ENCODE peak calls at places on chromosome 2, in five cellular contexts. Q is coronary artery, G is A549, E is substantia nigra, S is upper lobe of right lung. J is an unnamed sample.

GRCh38 chr2:1055014-1055595 is 104.5 kb downstream of the SNTG2 start:
- DNase-seq in Q (no peak), G (no peak), E (no peak), S (no peak), J (no peak)

GRCh38 chr2:226873826-226874225 is 38.0 kb downstream of the RHBDD1 start:
- DNase-seq in Q (no peak), G (no peak), E (no peak), S (no peak), J (no peak)

GRCh38 chr2:118847447-118848172 is at the start of gene EN1:
- DNase-seq in Q (no peak), G (peak; percentile 56), E (peak; percentile 57), S (no peak), J (no peak)

GRCh38 chr2:908568-908967 is 42.1 kb upstream of the SNTG2 start:
- DNase-seq in Q (no peak), G (no peak), E (no peak), S (no peak), J (no peak)

GRCh38 chr2:96265840-96266569 is at the start of the genes CIAO1 and TMEM127:
- DNase-seq in Q (peak; percentile 99), G (peak; percentile 98), E (peak; percentile 97), S (peak; percentile 100), J (peak; percentile 98)

GRCh38 chr2:38443021-38443541 is 66.0 kb upstream of the ATL2 start:
- DNase-seq in Q (no peak), G (no peak), E (no peak), S (no peak), J (no peak)

GRCh38 chr2:69012310-69013122 is 463 bp upstream of the ANTXR1 start:
- DNase-seq in Q (no peak), G (peak; percentile 85), E (peak; percentile 55), S (peak; percentile 82), J (peak; percentile 17)

GRCh38 chr2:239440511-239440959 is 39.7 kb upstream of the HDAC4 start:
- DNase-seq in Q (no peak), G (no peak), E (peak; percentile 65), S (no peak), J (no peak)

GRCh38 chr2:9693138-9693520 is 62.3 kb upstream of the YWHAQ start:
- DNase-seq in Q (peak; percentile 84), G (no peak), E (no peak), S (no peak), J (no peak)

GRCh38 chr2:177778472-177778871 is 294.1 kb downstream of the PDE11A start:
- DNase-seq in Q (no peak), G (no peak), E (no peak), S (no peak), J (no peak)

GRCh38 chr2:174108579-174108978 is 139.8 kb downstream of the OLA1 start:
- DNase-seq in Q (no peak), G (no peak), E (no peak), S (no peak), J (no peak)

GRCh38 chr2:111168528-111168929 is 47.8 kb downstream of the BCL2L11 start:
- DNase-seq in Q (no peak), G (peak; percentile 68), E (no peak), S (no peak), J (peak; percentile 61)

GRCh38 chr2:57217013-57217412 is 829.6 kb upstream of the VRK2 start:
- DNase-seq in Q (no peak), G (no peak), E (no peak), S (no peak), J (no peak)

GRCh38 chr2:38344813-38345212 is 32.3 kb downstream of the ATL2 start:
- DNase-seq in Q (no peak), G (no peak), E (no peak), S (no peak), J (no peak)

GRCh38 chr2:41763091-41763490 is 284.7 kb upstream of the PKDCC start:
- DNase-seq in Q (no peak), G (no peak), E (no peak), S (no peak), J (no peak)

DNA sequence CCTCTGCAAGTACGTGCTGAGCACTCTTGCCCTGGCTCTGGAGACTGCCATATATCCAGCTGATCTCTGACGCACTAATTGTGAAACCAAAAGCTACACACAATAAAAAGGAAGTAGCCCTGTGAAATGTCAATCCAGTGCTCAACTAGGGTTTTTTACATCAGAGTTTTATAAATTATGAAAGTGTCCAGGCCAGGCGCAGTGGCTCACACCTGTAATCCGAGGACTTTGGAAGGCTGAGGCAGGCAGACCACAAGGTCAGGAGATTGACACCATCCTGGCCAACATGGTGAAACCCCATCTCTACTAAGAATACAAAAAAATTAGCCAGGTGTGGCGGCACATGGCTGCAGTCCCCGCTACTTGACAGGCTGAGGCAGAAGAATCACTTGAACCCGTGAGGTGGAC is 24.5 kb upstream of the PEX13 start:
- DNase-seq in Q (no peak), G (no peak), E (no peak), S (no peak), J (peak; percentile 38)
- H3K27ac ChIP-seq in Q (peak overlapping the region; percentile 39), G (no peak overlapping the region), E (no peak overlapping the region), S (no peak overlapping the region), J (peak overlapping the region; percentile 4)

DNA sequence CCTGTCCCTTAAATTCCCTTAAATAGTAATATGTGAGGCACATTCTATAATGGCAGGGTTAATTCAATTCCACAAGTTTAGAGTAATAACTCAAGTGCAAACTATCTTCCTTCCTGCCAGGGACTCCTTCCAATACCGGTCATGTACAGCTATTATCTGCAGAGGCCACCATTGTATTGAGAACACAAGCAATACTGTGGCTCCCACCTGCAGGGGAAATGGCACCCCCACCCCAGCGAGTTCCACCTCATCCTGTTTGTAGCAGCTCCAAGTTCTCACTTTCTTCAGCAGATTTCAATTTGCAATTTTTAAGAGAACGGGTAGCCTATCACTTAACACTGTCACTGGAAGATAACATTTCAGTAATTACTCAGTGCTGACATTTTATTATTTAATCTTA is 172.1 kb upstream of the PID1 start:
- DNase-seq in Q (no peak), G (no peak), E (no peak), S (no peak), J (no peak)
- H3K27ac ChIP-seq in Q (peak overlapping the region; percentile 91), G (peak overlapping the region; percentile 95), E (no peak overlapping the region), S (no peak overlapping the region), J (no peak overlapping the region)

DNA sequence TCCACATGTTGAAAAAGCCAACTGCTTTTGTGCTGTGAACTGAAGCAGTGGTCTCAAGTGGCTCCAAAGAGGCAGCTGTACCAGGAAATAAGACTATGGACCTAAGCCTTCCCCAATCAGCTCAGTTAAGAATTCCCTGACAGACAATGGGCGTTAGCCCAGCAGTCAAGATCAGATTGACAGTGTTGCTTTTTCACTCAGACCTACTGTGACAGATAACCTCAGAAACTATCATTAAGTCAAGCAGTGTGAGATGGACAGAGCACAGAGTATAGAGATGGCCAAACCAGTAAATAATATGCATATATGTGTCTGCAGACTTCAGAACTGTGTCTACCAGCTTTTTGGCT is 215.3 kb downstream of the ZFP36L2 start:
- DNase-seq in Q (no peak), G (no peak), E (no peak), S (no peak), J (no peak)
- H3K27ac ChIP-seq in Q (no peak overlapping the region), G (peak overlapping the region; percentile 29), E (no peak overlapping the region), S (no peak overlapping the region), J (peak overlapping the region; percentile 72)

GRCh38 chr2:217338306-217338916 is 478.5 kb upstream of the TNP1 start:
- DNase-seq in Q (no peak), G (peak; percentile 43), E (no peak), S (no peak), J (no peak)

GRCh38 chr2:217340176-217340575 is 480.3 kb upstream of the TNP1 start:
- DNase-seq in Q (no peak), G (no peak), E (no peak), S (no peak), J (peak; percentile 7)

GRCh38 chr2:217336694-217337093 is 476.8 kb upstream of the TNP1 start:
- DNase-seq in Q (no peak), G (no peak), E (no peak), S (no peak), J (no peak)

GRCh38 chr2:217340899-217341298 is 481.0 kb upstream of the TNP1 start:
- DNase-seq in Q (no peak), G (no peak), E (no peak), S (no peak), J (peak; percentile 44)

GRCh38 chr2:217339753-217340152 is 479.9 kb upstream of the TNP1 start:
- DNase-seq in Q (no peak), G (no peak), E (no peak), S (no peak), J (no peak)
- H3K27ac ChIP-seq in Q (no peak overlapping the region), G (peak overlapping the region; percentile 56), E (no peak overlapping the region), S (no peak overlapping the region), J (no peak overlapping the region)